ENCODE peak calls at places on chromosomes 12 and 14, in four cellular contexts. I, O, K and Z are unnamed samples.

GRCh38 chr14:90570463-90570860 is 173.6 kb downstream of the CALM1 start:
- DNase-seq in K (no peak), I (no peak), O (no peak), Z (no peak)

GRCh38 chr12:95321516-95322246 is 104.1 kb downstream of the VEZT start:
- DNase-seq in I (no peak), O (no peak), K (no peak), Z (no peak)

GRCh38 chr14:64293976-64294671 is at the start of gene ESR2:
- DNase-seq in O (no peak), I (peak; percentile 51), K (peak; percentile 54), Z (no peak)

GRCh38 chr12:122182887-122183587 is at the start of gene LRRC43:
- DNase-seq in O (no peak), I (peak; percentile 67), K (peak; percentile 21), Z (no peak)

GRCh38 chr12:133105620-133106019 is 24.5 kb downstream of the ZNF891 start:
- DNase-seq in O (no peak), I (no peak), K (peak; percentile 22), Z (no peak)

GRCh38 chr12:107992870-107993451 is 136.1 kb upstream of the WSCD2 start:
- DNase-seq in I (no peak), K (peak; percentile 13), O (no peak), Z (no peak)

GRCh38 chr12:116601524-116601923 is 42.3 kb downstream of the MAP1LC3B2 start:
- DNase-seq in K (peak; percentile 73), O (no peak), I (no peak), Z (no peak)

GRCh38 chr12:71312767-71313375 is 126.7 kb upstream of the LGR5 start:
- DNase-seq in K (peak; percentile 59), O (no peak), I (no peak), Z (no peak)

GRCh38 chr14:51028851-51029754 is 65.8 kb downstream of the TRIM9 start:
- DNase-seq in K (no peak), O (no peak), I (no peak), Z (no peak)

DNA sequence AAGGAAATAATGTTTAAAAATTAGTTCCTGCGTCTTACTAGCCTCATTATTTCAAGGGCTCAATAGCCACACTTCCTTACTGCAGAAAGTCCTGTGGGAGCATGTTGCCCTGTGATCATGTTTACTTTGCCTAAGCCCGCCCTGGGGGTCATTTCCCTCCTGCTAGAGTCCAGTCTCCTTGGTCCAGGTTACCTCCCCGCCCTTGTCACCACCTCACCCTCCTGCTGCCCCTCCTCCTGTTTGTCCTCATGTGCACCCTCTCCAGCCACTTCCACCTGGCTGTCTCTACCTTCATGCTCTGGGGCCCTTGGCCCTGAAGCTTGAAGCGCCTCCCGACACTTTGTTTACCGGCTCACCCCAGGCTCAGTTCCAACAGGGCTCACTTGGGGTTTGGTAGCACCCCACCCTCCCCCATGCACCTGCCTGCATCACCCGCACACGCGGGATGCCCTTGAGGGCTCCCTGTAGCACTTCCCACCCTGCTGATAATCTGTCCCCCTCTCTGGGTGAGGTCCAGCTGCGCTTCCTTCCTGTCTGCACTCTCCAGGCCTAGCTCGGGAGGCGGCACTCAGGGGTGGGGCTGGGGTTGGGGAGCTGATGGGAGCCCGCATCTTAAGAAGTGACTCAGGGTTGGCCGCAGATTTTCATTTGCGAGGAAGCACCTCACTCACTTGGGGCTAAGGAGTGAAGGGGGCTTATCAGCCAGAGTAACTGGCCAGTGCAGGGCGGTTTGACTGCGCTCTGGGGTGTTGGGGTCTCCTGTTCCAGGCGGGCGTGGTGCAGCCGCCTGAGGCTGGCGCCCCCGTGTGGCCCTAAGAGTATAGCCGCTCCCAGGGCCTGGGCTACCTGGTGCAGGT is 40.1 kb downstream of the SMIM41 start:
- DNase-seq in I (no peak), K (no peak), O (no peak), Z (no peak)
- TF ChIP-seq CTCF in I (peak; percentile 64), K (peak; percentile 61), O (peak; percentile 73), Z (no peak)

DNA sequence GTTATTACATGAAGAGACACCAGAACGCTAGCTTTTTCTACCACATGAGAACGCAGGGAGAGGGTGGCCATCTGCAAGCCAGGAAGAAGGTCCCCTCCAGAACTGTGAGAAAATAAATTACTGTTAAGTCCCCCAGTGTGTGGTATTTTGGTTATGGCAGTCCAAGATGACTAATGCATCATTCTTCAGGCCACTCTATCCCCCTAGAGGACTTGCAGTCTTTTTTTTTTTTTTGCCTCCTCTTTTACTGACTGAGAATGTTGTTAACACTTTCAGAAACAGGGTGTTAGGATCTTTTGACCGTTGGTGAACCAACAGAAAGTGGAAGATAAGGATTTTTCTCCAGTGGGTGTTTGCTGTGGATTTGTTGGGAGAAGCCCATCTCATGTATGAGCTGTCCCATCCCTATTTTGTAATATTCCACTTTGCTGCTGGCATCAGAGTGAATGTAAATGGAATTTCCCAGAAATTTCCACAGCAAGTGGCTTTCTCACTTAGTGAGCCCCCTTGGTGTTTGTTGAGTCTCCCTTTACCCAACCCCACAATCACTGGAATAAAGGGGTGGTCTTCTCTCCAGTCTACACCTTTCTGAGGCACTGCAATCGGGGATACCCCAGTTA is 37.9 kb downstream of the MARK3 start:
- DNase-seq in K (peak; percentile 77), O (no peak), I (no peak), Z (no peak)
- TF ChIP-seq CTCF in K (peak; percentile 10), O (no peak), I (no peak), Z (no peak)

GRCh38 chr14:88463318-88463717 is 77.9 kb downstream of the SPATA7 start:
- DNase-seq in K (peak; percentile 47), I (no peak), O (no peak), Z (no peak)
- TF ChIP-seq CTCF in K (peak; percentile 50), I (peak; percentile 37), O (no peak), Z (no peak)

DNA sequence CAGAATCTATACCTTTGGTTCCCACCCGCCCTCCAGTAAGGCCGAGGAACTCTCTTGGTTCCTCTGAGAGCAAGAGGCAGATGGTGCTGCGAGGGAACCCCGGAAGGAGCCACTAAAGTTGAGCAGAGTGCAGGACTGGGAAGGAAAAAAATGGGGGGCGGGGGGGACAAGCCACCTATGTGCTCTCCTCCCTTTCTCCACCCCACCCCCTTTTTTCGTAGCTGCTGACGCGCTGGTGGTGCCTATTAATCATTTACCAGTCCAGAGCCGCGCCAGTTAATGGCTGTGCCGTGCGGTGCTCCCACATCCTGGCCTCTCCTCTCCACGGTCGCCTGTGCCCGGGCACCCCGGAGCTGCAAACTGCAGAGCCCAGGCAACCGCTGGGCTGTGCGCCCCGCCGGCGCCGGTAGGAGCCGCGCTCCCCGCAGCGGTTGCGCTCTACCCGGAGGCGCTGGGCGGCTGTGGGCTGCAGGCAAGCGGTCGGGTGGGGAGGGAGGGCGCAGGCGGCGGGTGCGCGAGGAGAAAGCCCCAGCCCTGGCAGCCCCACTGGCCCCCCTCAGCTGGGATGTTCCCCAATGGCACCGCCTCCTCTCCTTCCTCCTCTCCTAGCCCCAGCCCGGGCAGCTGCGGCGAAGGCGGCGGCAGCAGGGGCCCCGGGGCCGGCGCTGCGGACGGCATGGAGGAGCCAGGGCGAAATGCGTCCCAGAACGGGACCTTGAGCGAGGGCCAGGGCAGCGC is 1.3 kb downstream of the SSTR1 start:
- DNase-seq in I (peak; percentile 44), K (peak; percentile 42), O (no peak), Z (no peak)
- TF ChIP-seq CTCF in I (no peak), K (peak; percentile 8), O (peak; percentile 82), Z (no peak)

GRCh38 chr12:4867384-4867783 is 42.3 kb upstream of the KCNA1 start:
- DNase-seq in I (no peak), O (no peak), K (no peak), Z (no peak)

GRCh38 chr12:4864575-4864974 is 45.1 kb upstream of the KCNA1 start:
- DNase-seq in I (no peak), O (no peak), K (no peak), Z (no peak)

GRCh38 chr12:4866288-4866687 is 43.4 kb upstream of the KCNA1 start:
- DNase-seq in O (no peak), I (no peak), K (no peak), Z (no peak)

GRCh38 chr12:4862809-4863208 is 46.9 kb upstream of the KCNA1 start:
- DNase-seq in O (no peak), I (no peak), K (no peak), Z (no peak)

GRCh38 chr12:4865246-4865645 is 44.5 kb upstream of the KCNA1 start:
- DNase-seq in O (no peak), K (no peak), I (no peak), Z (no peak)
- TF ChIP-seq CTCF in O (no peak), K (no peak), I (no peak), Z (no peak)

GRCh38 chr14:27096091-27096490 is 498.3 kb upstream of the NOVA1 start:
- DNase-seq in O (no peak), K (no peak), I (no peak), Z (no peak)
- TF ChIP-seq CTCF in O (no peak), K (no peak), I (no peak), Z (no peak)

GRCh38 chr12:44314007-44314500 is 478.2 kb downstream of the TMEM117 start:
- DNase-seq in O (no peak), K (no peak), I (no peak), Z (no peak)

GRCh38 chr12:44313188-44313587 is 477.3 kb downstream of the TMEM117 start:
- DNase-seq in O (no peak), I (no peak), K (no peak), Z (no peak)

GRCh38 chr12:44317651-44318126 is 481.8 kb downstream of the TMEM117 start:
- DNase-seq in I (no peak), K (peak; percentile 32), O (peak; percentile 3), Z (no peak)
- TF ChIP-seq CTCF in I (peak; percentile 47), K (peak; percentile 36), O (peak; percentile 51), Z (no peak)

GRCh38 chr12:68901145-68901544 is 31.8 kb downstream of the CPM start:
- DNase-seq in O (no peak), I (no peak), K (no peak), Z (no peak)

GRCh38 chr12:68900241-68900640 is 32.7 kb downstream of the CPM start:
- DNase-seq in K (no peak), I (no peak), O (no peak), Z (no peak)

GRCh38 chr12:68903511-68903910 is 29.5 kb downstream of the CPM start:
- DNase-seq in K (no peak), O (no peak), I (no peak), Z (no peak)

GRCh38 chr12:68899251-68899771 is 33.7 kb downstream of the CPM start:
- DNase-seq in K (peak; percentile 92), I (peak; percentile 49), O (peak; percentile 68), Z (no peak)

GRCh38 chr12:68901551-68901950 is 31.4 kb downstream of the CPM start:
- DNase-seq in K (no peak), O (no peak), I (no peak), Z (no peak)
- TF ChIP-seq CTCF in K (no peak), O (no peak), I (no peak), Z (no peak)

GRCh38 chr12:27382126-27382795 is 49.6 kb downstream of the BMAL2 start:
- DNase-seq in I (no peak), O (peak; percentile 50), K (peak; percentile 68), Z (no peak)

GRCh38 chr12:27385756-27386155 is 53.1 kb downstream of the BMAL2 start:
- DNase-seq in O (no peak), I (no peak), K (no peak), Z (no peak)

GRCh38 chr12:27384261-27384590 is 51.6 kb downstream of the BMAL2 start:
- DNase-seq in K (no peak), O (no peak), I (no peak), Z (no peak)

GRCh38 chr12:27382924-27383323 is 50.3 kb downstream of the BMAL2 start:
- DNase-seq in O (no peak), I (no peak), K (no peak), Z (no peak)

GRCh38 chr12:27383429-27384260 is 51.0 kb downstream of the BMAL2 start:
- DNase-seq in K (peak; percentile 95), O (peak; percentile 28), I (peak; percentile 67), Z (peak; percentile 70)
- TF ChIP-seq CTCF in K (peak; percentile 91), O (peak; percentile 88), I (peak; percentile 86), Z (no peak)